ENCODE peak calls at places on chromosomes 2 and 18, in six cellular contexts. P is NT2/D1; S is activated T-cell treated with anti-CD3 and anti-CD28 coated beads, Interleukin-2, amount 50 U/mL, for 72 hours; Z is NCI-H187; E is activated CD8-positive, alpha-beta memory T cell treated with anti-CD3 and anti-CD28 coated beads, Interleukin-2, amount 50 U/mL, for 4 hours; A is coronary artery. T is an unnamed sample.

GRCh38 chr2:171966268-171966667 is 33.5 kb upstream of the METAP1D start:
- DNase-seq in S (no peak), P (no peak), E (no peak), Z (no peak), A (no peak), T (no peak)

GRCh38 chr2:134445981-134446380 is 192.1 kb downstream of the MGAT5 start:
- DNase-seq in E (no peak), S (no peak), Z (no peak), A (no peak), P (no peak), T (no peak)

GRCh38 chr2:136828162-136828561 is 62.8 kb downstream of the THSD7B start:
- DNase-seq in P (no peak), A (no peak), E (no peak), S (no peak), Z (no peak), T (no peak)

GRCh38 chr2:143261986-143262784 is 133.0 kb downstream of the ARHGAP15 start:
- DNase-seq in S (peak), P (no peak), Z (no peak), A (no peak), E (peak), T (no peak)

GRCh38 chr2:232666051-232666805 is 30.9 kb upstream of the GIGYF2 start:
- DNase-seq in Z (no peak), A (no peak), E (no peak), S (no peak), P (no peak), T (no peak)

GRCh38 chr2:237651761-237652160 is 24.4 kb downstream of the LRRFIP1 start:
- DNase-seq in E (no peak), A (no peak), P (no peak), S (no peak), Z (no peak), T (no peak)

GRCh38 chr2:19617251-19617650 is 258.8 kb upstream of the OSR1 start:
- DNase-seq in E (no peak), S (no peak), Z (no peak), P (no peak), A (no peak), T (peak)

GRCh38 chr18:58046087-58046793 is 2.2 kb downstream of the NEDD4L start:
- DNase-seq in S (no peak), A (no peak), P (no peak), Z (no peak), E (no peak), T (no peak)

GRCh38 chr2:227848146-227848545 is 23.3 kb upstream of the DAW1 start:
- DNase-seq in P (no peak), S (no peak), A (no peak), Z (no peak), E (no peak), T (no peak)

GRCh38 chr18:3044931-3045698 is 32.2 kb upstream of the LPIN2 start:
- DNase-seq in E (no peak), S (no peak), P (no peak), A (no peak), Z (no peak), T (no peak)

GRCh38 chr2:199693861-199694260 is 157.1 kb downstream of the FTCDNL1 start:
- DNase-seq in Z (no peak), S (no peak), E (no peak), P (no peak), A (no peak), T (no peak)

GRCh38 chr2:230941202-230942180 is 16.4 kb upstream of the GPR55 start:
- DNase-seq in A (peak), E (no peak), P (no peak), S (no peak), Z (no peak), T (no peak)

GRCh38 chr2:28082131-28082530 is 191.6 kb downstream of the BABAM2 start:
- DNase-seq in P (no peak), A (no peak), S (no peak), E (no peak), Z (no peak), T (peak)

GRCh38 chr2:33673937-33674336 is 74.8 kb upstream of the FAM98A start:
- DNase-seq in A (no peak), P (no peak), E (no peak), Z (no peak), S (no peak), T (peak)

GRCh38 chr2:240565267-240566202 is 2.7 kb upstream of the RNPEPL1 start:
- DNase-seq in E (peak), Z (no peak), A (peak), S (peak), P (no peak), T (peak)

GRCh38 chr2:159513745-159514144 is 102.6 kb downstream of the BAZ2B start:
- DNase-seq in S (no peak), E (no peak), A (no peak), P (no peak), Z (no peak), T (no peak)

GRCh38 chr2:18050001-18050400 is 171.5 kb downstream of the KCNS3 start:
- DNase-seq in E (no peak), A (no peak), Z (no peak), P (no peak), S (no peak), T (no peak)

GRCh38 chr18:10559566-10560456 is 34.0 kb downstream of the NAPG start:
- DNase-seq in P (no peak), S (no peak), A (no peak), Z (no peak), E (no peak), T (no peak)

GRCh38 chr2:54570321-54570881 is 114.3 kb downstream of the SPTBN1 start:
- DNase-seq in E (no peak), A (no peak), S (no peak), Z (no peak), P (no peak), T (no peak)

GRCh38 chr2:72263043-72263780 is 115.5 kb upstream of the CYP26B1 start:
- DNase-seq in P (no peak), S (no peak), Z (no peak), E (no peak), A (no peak), T (no peak)

GRCh38 chr18:13375302-13376255 is 157.0 kb downstream of the LDLRAD4 start:
- DNase-seq in E (peak), P (no peak), S (peak), Z (no peak), A (peak), T (peak)

GRCh38 chr18:70276416-70277145 is 12.3 kb upstream of the SOCS6 start:
- DNase-seq in Z (no peak), S (no peak), A (no peak), P (no peak), E (no peak), T (no peak)

T was measured in SW480.